ENCODE peak calls at places on chromosome 3, in eight cellular contexts. One of them, this sample, is unnamed.

GRCh38 chr3:32401541-32402052 is 9.9 kb downstream of the CMTM7 start:
- DNase-seq in suprapubic skin: peak
- DNase-seq in vagina: no peak
- DNase-seq in thyroid gland: peak
- DNase-seq in esophagus muscularis mucosa: no peak
- DNase-seq in H1: peak
- DNase-seq in A549: peak
- DNase-seq in testis: peak
- DNase-seq in this sample: peak

GRCh38 chr3:115986555-115987207 is 363.4 kb downstream of the GAP43 start:
- DNase-seq in esophagus muscularis mucosa: no peak
- DNase-seq in vagina: no peak
- DNase-seq in H1: no peak
- DNase-seq in suprapubic skin: no peak
- DNase-seq in testis: no peak
- DNase-seq in A549: peak
- DNase-seq in thyroid gland: no peak
- DNase-seq in this sample: peak

GRCh38 chr3:143613226-143613625 is 235.0 kb downstream of the SLC9A9 start:
- DNase-seq in H1: no peak
- DNase-seq in suprapubic skin: no peak
- DNase-seq in vagina: no peak
- DNase-seq in A549: no peak
- DNase-seq in thyroid gland: no peak
- DNase-seq in testis: no peak
- DNase-seq in esophagus muscularis mucosa: no peak
- DNase-seq in this sample: no peak

GRCh38 chr3:107992976-107993684 is 97.7 kb downstream of the CD47 start:
- DNase-seq in suprapubic skin: no peak
- DNase-seq in esophagus muscularis mucosa: no peak
- DNase-seq in H1: no peak
- DNase-seq in A549: peak
- DNase-seq in vagina: no peak
- DNase-seq in thyroid gland: no peak
- DNase-seq in testis: no peak
- DNase-seq in this sample: no peak

GRCh38 chr3:195129644-195130492 is 141.1 kb downstream of the XXYLT1 start:
- DNase-seq in H1: no peak
- DNase-seq in testis: no peak
- DNase-seq in suprapubic skin: no peak
- DNase-seq in esophagus muscularis mucosa: no peak
- DNase-seq in vagina: no peak
- DNase-seq in A549: no peak
- DNase-seq in thyroid gland: no peak
- DNase-seq in this sample: no peak

GRCh38 chr3:70716832-70717231 is 404.4 kb upstream of the MDFIC2 start:
- DNase-seq in H1: no peak
- DNase-seq in A549: no peak
- DNase-seq in esophagus muscularis mucosa: no peak
- DNase-seq in vagina: no peak
- DNase-seq in testis: peak
- DNase-seq in thyroid gland: peak
- DNase-seq in suprapubic skin: no peak
- DNase-seq in this sample: peak

GRCh38 chr3:197802505-197803459 is 11.7 kb downstream of the LRCH3 start:
- DNase-seq in H1: no peak
- DNase-seq in suprapubic skin: no peak
- DNase-seq in testis: no peak
- DNase-seq in vagina: no peak
- DNase-seq in thyroid gland: no peak
- DNase-seq in A549: no peak
- DNase-seq in esophagus muscularis mucosa: no peak
- DNase-seq in this sample: no peak

GRCh38 chr3:96319176-96319575 is 495.2 kb upstream of the EPHA6 start:
- DNase-seq in thyroid gland: no peak
- DNase-seq in H1: no peak
- DNase-seq in testis: no peak
- DNase-seq in vagina: no peak
- DNase-seq in A549: no peak
- DNase-seq in esophagus muscularis mucosa: no peak
- DNase-seq in suprapubic skin: no peak
- DNase-seq in this sample: peak

GRCh38 chr3:88114878-88115549 is 34.7 kb upstream of the C3orf38 start:
- DNase-seq in suprapubic skin: no peak
- DNase-seq in vagina: no peak
- DNase-seq in thyroid gland: no peak
- DNase-seq in testis: no peak
- DNase-seq in A549: no peak
- DNase-seq in esophagus muscularis mucosa: no peak
- DNase-seq in H1: no peak
- DNase-seq in this sample: no peak

GRCh38 chr3:117523407-117523806 is 813.8 kb downstream of the TUSC7 start:
- DNase-seq in esophagus muscularis mucosa: no peak
- DNase-seq in testis: no peak
- DNase-seq in suprapubic skin: no peak
- DNase-seq in H1: no peak
- DNase-seq in thyroid gland: no peak
- DNase-seq in vagina: no peak
- DNase-seq in A549: no peak
- DNase-seq in this sample: no peak

GRCh38 chr3:136343873-136344281 is 93.7 kb downstream of the PCCB start:
- DNase-seq in vagina: no peak
- DNase-seq in testis: peak
- DNase-seq in H1: no peak
- DNase-seq in suprapubic skin: peak
- DNase-seq in esophagus muscularis mucosa: peak
- DNase-seq in A549: peak
- DNase-seq in thyroid gland: peak
- DNase-seq in this sample: no peak

GRCh38 chr3:188431553-188431952 is 277.6 kb downstream of the LPP start:
- DNase-seq in suprapubic skin: no peak
- DNase-seq in testis: no peak
- DNase-seq in A549: peak
- DNase-seq in H1: no peak
- DNase-seq in esophagus muscularis mucosa: no peak
- DNase-seq in thyroid gland: no peak
- DNase-seq in vagina: no peak
- DNase-seq in this sample: peak

GRCh38 chr3:6994081-6994668 is 133.3 kb downstream of the GRM7 start:
- DNase-seq in esophagus muscularis mucosa: no peak
- DNase-seq in suprapubic skin: no peak
- DNase-seq in H1: no peak
- DNase-seq in thyroid gland: no peak
- DNase-seq in vagina: no peak
- DNase-seq in A549: peak
- DNase-seq in testis: no peak
- DNase-seq in this sample: peak

GRCh38 chr3:184040010-184040409 is 8.5 kb downstream of the HTR3D start:
- DNase-seq in vagina: no peak
- DNase-seq in A549: peak
- DNase-seq in H1: peak
- DNase-seq in thyroid gland: no peak
- DNase-seq in suprapubic skin: no peak
- DNase-seq in testis: peak
- DNase-seq in esophagus muscularis mucosa: no peak
- DNase-seq in this sample: peak

GRCh38 chr3:7038394-7038793 is 177.5 kb downstream of the GRM7 start:
- DNase-seq in vagina: no peak
- DNase-seq in suprapubic skin: no peak
- DNase-seq in thyroid gland: no peak
- DNase-seq in testis: no peak
- DNase-seq in esophagus muscularis mucosa: no peak
- DNase-seq in H1: no peak
- DNase-seq in A549: no peak
- DNase-seq in this sample: no peak

GRCh38 chr3:86969500-86970189 is 21.3 kb downstream of the VGLL3 start:
- DNase-seq in testis: peak
- DNase-seq in esophagus muscularis mucosa: no peak
- DNase-seq in thyroid gland: peak
- DNase-seq in A549: peak
- DNase-seq in vagina: no peak
- DNase-seq in suprapubic skin: no peak
- DNase-seq in H1: peak
- DNase-seq in this sample: peak

GRCh38 chr3:21665444-21665843 is 85.6 kb downstream of the ZNF385D start:
- DNase-seq in suprapubic skin: no peak
- DNase-seq in thyroid gland: peak
- DNase-seq in H1: no peak
- DNase-seq in testis: no peak
- DNase-seq in esophagus muscularis mucosa: no peak
- DNase-seq in A549: no peak
- DNase-seq in vagina: no peak
- DNase-seq in this sample: no peak

GRCh38 chr3:66602237-66602636 is 101.4 kb upstream of the LRIG1 start:
- DNase-seq in testis: no peak
- DNase-seq in suprapubic skin: no peak
- DNase-seq in A549: no peak
- DNase-seq in thyroid gland: no peak
- DNase-seq in vagina: no peak
- DNase-seq in esophagus muscularis mucosa: no peak
- DNase-seq in H1: no peak
- DNase-seq in this sample: no peak

GRCh38 chr3:29758108-29759020 is 477.5 kb downstream of the RBMS3 start:
- DNase-seq in vagina: no peak
- DNase-seq in testis: no peak
- DNase-seq in A549: no peak
- DNase-seq in suprapubic skin: no peak
- DNase-seq in esophagus muscularis mucosa: no peak
- DNase-seq in H1: no peak
- DNase-seq in thyroid gland: no peak
- DNase-seq in this sample: peak

GRCh38 chr3:113783463-113783862 is 36.6 kb downstream of the ATP6V1A start:
- DNase-seq in esophagus muscularis mucosa: no peak
- DNase-seq in A549: peak
- DNase-seq in suprapubic skin: no peak
- DNase-seq in H1: no peak
- DNase-seq in thyroid gland: no peak
- DNase-seq in testis: no peak
- DNase-seq in vagina: no peak
- DNase-seq in this sample: peak
- TF ChIP-seq POLR2A in esophagus muscularis mucosa: no peak
- TF ChIP-seq POLR2A in A549: no peak
- TF ChIP-seq POLR2A in suprapubic skin: no peak
- TF ChIP-seq POLR2A in H1: no peak
- TF ChIP-seq POLR2A in thyroid gland: no peak
- TF ChIP-seq POLR2A in testis: no peak
- TF ChIP-seq POLR2A in vagina: no peak
- TF ChIP-seq POLR2A in this sample: no peak

DNA sequence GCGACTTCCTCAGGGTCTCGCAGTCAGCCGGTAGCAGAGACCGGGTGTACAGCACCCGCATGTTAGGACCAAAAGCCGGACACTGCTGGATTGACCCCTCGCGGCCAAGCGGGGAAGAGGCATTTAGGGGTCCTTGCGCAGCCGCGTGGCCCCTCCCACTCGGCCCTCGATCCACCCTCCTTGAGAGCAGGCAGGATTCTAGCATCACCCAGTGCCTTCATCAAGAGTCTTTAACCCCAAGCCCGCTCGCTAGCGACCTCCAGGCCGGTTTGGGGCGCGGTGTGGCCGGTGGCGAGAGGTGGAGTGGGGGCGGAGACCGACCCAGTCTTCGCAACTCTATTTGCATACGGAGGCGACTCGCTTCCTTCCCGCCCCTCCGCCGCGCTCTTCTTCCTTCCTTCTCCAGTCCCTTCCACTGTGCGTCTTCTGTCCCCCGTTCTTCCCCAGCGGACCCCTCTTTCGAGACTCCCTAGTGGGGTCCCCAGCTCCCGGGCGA is at the start of gene ST6GAL1:
- DNase-seq in H1: peak
- DNase-seq in suprapubic skin: peak
- DNase-seq in vagina: no peak
- DNase-seq in esophagus muscularis mucosa: peak
- DNase-seq in thyroid gland: peak
- DNase-seq in A549: peak
- DNase-seq in testis: peak
- DNase-seq in this sample: peak
- TF ChIP-seq POLR2A in H1: peak
- TF ChIP-seq POLR2A in suprapubic skin: no peak
- TF ChIP-seq POLR2A in vagina: no peak
- TF ChIP-seq POLR2A in esophagus muscularis mucosa: no peak
- TF ChIP-seq POLR2A in thyroid gland: peak
- TF ChIP-seq POLR2A in A549: peak
- TF ChIP-seq POLR2A in testis: no peak
- TF ChIP-seq POLR2A in this sample: peak

DNA sequence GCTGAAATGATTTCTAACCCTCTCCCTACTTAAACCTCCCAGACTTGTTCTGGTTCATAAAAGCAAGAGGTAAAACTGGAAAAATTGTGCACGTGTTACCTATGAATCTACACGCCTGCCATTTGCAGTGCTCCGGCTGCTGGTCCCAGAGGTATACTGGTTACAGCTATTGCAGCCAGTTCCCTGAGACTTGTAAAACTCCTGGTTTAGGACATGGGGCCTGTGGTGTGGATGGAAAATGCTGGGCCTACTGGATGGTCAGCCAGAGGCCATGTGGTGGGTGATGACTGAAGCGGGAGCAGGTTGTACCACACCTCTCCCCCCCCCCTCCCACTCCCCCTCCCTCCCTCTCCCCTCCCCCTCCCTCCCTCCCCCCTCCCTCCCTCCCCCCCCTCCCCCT is 45.0 kb downstream of the SENP2 start:
- DNase-seq in H1: no peak
- DNase-seq in vagina: no peak
- DNase-seq in testis: no peak
- DNase-seq in suprapubic skin: no peak
- DNase-seq in esophagus muscularis mucosa: no peak
- DNase-seq in thyroid gland: no peak
- DNase-seq in A549: no peak
- DNase-seq in this sample: no peak
- TF ChIP-seq POLR2A in H1: no peak
- TF ChIP-seq POLR2A in vagina: no peak
- TF ChIP-seq POLR2A in testis: no peak
- TF ChIP-seq POLR2A in suprapubic skin: no peak
- TF ChIP-seq POLR2A in esophagus muscularis mucosa: no peak
- TF ChIP-seq POLR2A in thyroid gland: no peak
- TF ChIP-seq POLR2A in A549: no peak
- TF ChIP-seq POLR2A in this sample: no peak

DNA sequence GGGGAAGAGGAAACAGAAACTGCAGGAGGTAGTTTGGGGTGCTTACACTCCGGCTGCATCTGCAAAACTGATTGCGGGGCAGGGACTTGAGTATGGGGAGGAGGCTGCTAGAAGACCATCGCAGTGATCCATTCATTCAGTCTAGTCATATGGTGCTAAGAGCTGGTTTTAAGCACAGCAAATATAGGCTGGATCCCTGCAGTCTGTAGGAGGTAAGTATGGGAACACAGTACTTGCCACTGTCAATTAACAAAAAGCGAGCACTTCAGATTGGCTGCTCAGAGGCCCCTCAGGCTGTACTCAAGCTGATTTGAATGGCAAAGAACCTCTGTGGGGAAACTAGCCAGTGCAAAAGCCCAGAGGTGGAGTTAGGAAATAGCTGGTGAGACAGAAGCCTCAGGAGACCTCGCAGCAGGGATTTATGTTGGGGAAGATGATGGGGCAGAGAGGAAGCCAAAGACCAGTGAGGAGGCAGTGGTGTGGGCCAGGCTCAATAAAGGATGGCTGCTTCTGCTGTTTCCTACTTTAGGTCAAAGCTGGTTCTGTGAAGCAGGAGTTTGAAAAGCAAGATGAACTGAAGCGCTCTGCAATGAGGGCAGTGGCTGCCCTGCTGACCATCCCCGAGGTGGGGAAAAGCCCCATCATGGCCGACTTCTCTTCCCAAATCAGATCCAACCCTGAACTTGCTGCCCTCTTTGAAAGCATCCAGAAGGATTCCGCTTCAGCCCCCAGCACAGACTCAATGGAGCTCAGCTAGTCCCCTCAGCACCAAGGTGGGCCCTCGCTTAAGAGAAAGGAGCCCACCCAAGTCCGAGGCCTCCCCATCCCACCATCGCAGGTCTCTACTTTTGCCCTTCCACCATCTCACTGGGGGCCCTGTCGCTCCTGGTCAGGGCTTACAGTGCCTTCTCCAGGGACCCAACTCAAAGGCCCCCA is 7.9 kb downstream of the RPL32 start:
- DNase-seq in thyroid gland: no peak
- DNase-seq in vagina: no peak
- DNase-seq in esophagus muscularis mucosa: no peak
- DNase-seq in H1: no peak
- DNase-seq in A549: no peak
- DNase-seq in testis: no peak
- DNase-seq in suprapubic skin: no peak
- DNase-seq in this sample: peak
- TF ChIP-seq POLR2A in thyroid gland: no peak
- TF ChIP-seq POLR2A in vagina: no peak
- TF ChIP-seq POLR2A in esophagus muscularis mucosa: no peak
- TF ChIP-seq POLR2A in H1: peak
- TF ChIP-seq POLR2A in A549: no peak
- TF ChIP-seq POLR2A in testis: no peak
- TF ChIP-seq POLR2A in suprapubic skin: no peak
- TF ChIP-seq POLR2A in this sample: peak